ENCODE peak calls at places on chromosome 6, in nine cellular contexts. One of them, this sample, is unnamed.

GRCh38 chr6:44824567-44824966 is 437.1 kb downstream of the CDC5L start:
- DNase-seq in breast epithelium: no peak
- DNase-seq in uterus: no peak
- DNase-seq in GM12891: no peak
- DNase-seq in A549: no peak
- DNase-seq in right lobe of liver: no peak
- DNase-seq in prostate gland: no peak
- DNase-seq in Peyer's patch: no peak
- DNase-seq in body of pancreas: no peak
- DNase-seq in this sample: no peak

GRCh38 chr6:54990001-54990400 is 143.4 kb downstream of the FAM83B start:
- DNase-seq in breast epithelium: no peak
- DNase-seq in uterus: no peak
- DNase-seq in GM12891: no peak
- DNase-seq in A549: no peak
- DNase-seq in right lobe of liver: no peak
- DNase-seq in prostate gland: no peak
- DNase-seq in Peyer's patch: no peak
- DNase-seq in body of pancreas: no peak
- DNase-seq in this sample: no peak

GRCh38 chr6:151276112-151276745 is 36.5 kb downstream of the AKAP12 start:
- DNase-seq in breast epithelium: no peak
- DNase-seq in uterus: no peak
- DNase-seq in GM12891: no peak
- DNase-seq in A549: peak
- DNase-seq in right lobe of liver: no peak
- DNase-seq in prostate gland: no peak
- DNase-seq in Peyer's patch: no peak
- DNase-seq in body of pancreas: no peak
- DNase-seq in this sample: no peak

GRCh38 chr6:40583694-40584093 is 3.5 kb downstream of the LRFN2 start:
- DNase-seq in breast epithelium: no peak
- DNase-seq in uterus: no peak
- DNase-seq in GM12891: no peak
- DNase-seq in A549: no peak
- DNase-seq in right lobe of liver: no peak
- DNase-seq in prostate gland: no peak
- DNase-seq in Peyer's patch: no peak
- DNase-seq in body of pancreas: no peak
- DNase-seq in this sample: no peak

GRCh38 chr6:81451787-81452186 is 300.7 kb downstream of the TENT5A start:
- DNase-seq in breast epithelium: no peak
- DNase-seq in uterus: no peak
- DNase-seq in GM12891: no peak
- DNase-seq in A549: peak
- DNase-seq in right lobe of liver: no peak
- DNase-seq in prostate gland: no peak
- DNase-seq in Peyer's patch: no peak
- DNase-seq in body of pancreas: no peak
- DNase-seq in this sample: peak

GRCh38 chr6:2614842-2615241 is 135.9 kb downstream of the MYLK4 start:
- DNase-seq in breast epithelium: no peak
- DNase-seq in uterus: no peak
- DNase-seq in GM12891: no peak
- DNase-seq in A549: no peak
- DNase-seq in right lobe of liver: no peak
- DNase-seq in prostate gland: no peak
- DNase-seq in Peyer's patch: no peak
- DNase-seq in body of pancreas: no peak
- DNase-seq in this sample: no peak

GRCh38 chr6:81590314-81590691 is 162.2 kb downstream of the TENT5A start:
- DNase-seq in breast epithelium: no peak
- DNase-seq in uterus: no peak
- DNase-seq in GM12891: no peak
- DNase-seq in A549: no peak
- DNase-seq in right lobe of liver: no peak
- DNase-seq in prostate gland: no peak
- DNase-seq in Peyer's patch: no peak
- DNase-seq in body of pancreas: no peak
- DNase-seq in this sample: no peak

GRCh38 chr6:83861077-83861476 is 1.6 kb downstream of the CYB5R4 start:
- DNase-seq in breast epithelium: no peak
- DNase-seq in uterus: no peak
- DNase-seq in GM12891: no peak
- DNase-seq in A549: no peak
- DNase-seq in right lobe of liver: no peak
- DNase-seq in prostate gland: no peak
- DNase-seq in Peyer's patch: no peak
- DNase-seq in body of pancreas: no peak
- DNase-seq in this sample: no peak

GRCh38 chr6:159805418-159806020 is 5.4 kb downstream of the PNLDC1 start:
- DNase-seq in breast epithelium: no peak
- DNase-seq in uterus: no peak
- DNase-seq in GM12891: no peak
- DNase-seq in A549: no peak
- DNase-seq in right lobe of liver: no peak
- DNase-seq in prostate gland: no peak
- DNase-seq in Peyer's patch: no peak
- DNase-seq in body of pancreas: no peak
- DNase-seq in this sample: no peak

GRCh38 chr6:137589067-137589848 is 95.1 kb upstream of the OLIG3 start:
- DNase-seq in breast epithelium: no peak
- DNase-seq in uterus: no peak
- DNase-seq in GM12891: peak
- DNase-seq in A549: peak
- DNase-seq in right lobe of liver: no peak
- DNase-seq in prostate gland: peak
- DNase-seq in Peyer's patch: peak
- DNase-seq in body of pancreas: no peak
- DNase-seq in this sample: peak

GRCh38 chr6:148747493-148748160 is 797 bp downstream of the UST start:
- DNase-seq in breast epithelium: peak
- DNase-seq in uterus: peak
- DNase-seq in GM12891: no peak
- DNase-seq in A549: peak
- DNase-seq in right lobe of liver: peak
- DNase-seq in prostate gland: peak
- DNase-seq in Peyer's patch: peak
- DNase-seq in body of pancreas: peak
- DNase-seq in this sample: no peak

GRCh38 chr6:110563711-110564110 is 87.3 kb upstream of the SLC22A16 start:
- DNase-seq in breast epithelium: no peak
- DNase-seq in uterus: no peak
- DNase-seq in GM12891: no peak
- DNase-seq in A549: no peak
- DNase-seq in right lobe of liver: no peak
- DNase-seq in prostate gland: no peak
- DNase-seq in Peyer's patch: no peak
- DNase-seq in body of pancreas: no peak
- DNase-seq in this sample: no peak

GRCh38 chr6:30837870-30838269 is 46.4 kb upstream of the DDR1 start:
- DNase-seq in breast epithelium: no peak
- DNase-seq in uterus: no peak
- DNase-seq in GM12891: no peak
- DNase-seq in A549: no peak
- DNase-seq in right lobe of liver: no peak
- DNase-seq in prostate gland: no peak
- DNase-seq in Peyer's patch: no peak
- DNase-seq in body of pancreas: no peak
- DNase-seq in this sample: no peak

GRCh38 chr6:84457276-84457675 is 229.8 kb upstream of the CEP162 start:
- DNase-seq in breast epithelium: no peak
- DNase-seq in uterus: no peak
- DNase-seq in GM12891: no peak
- DNase-seq in A549: no peak
- DNase-seq in right lobe of liver: no peak
- DNase-seq in prostate gland: no peak
- DNase-seq in Peyer's patch: no peak
- DNase-seq in body of pancreas: no peak
- DNase-seq in this sample: no peak

GRCh38 chr6:89350281-89351037 is 2.1 kb downstream of the UBE2J1 start:
- DNase-seq in breast epithelium: no peak
- DNase-seq in uterus: no peak
- DNase-seq in GM12891: no peak
- DNase-seq in A549: no peak
- DNase-seq in right lobe of liver: no peak
- DNase-seq in prostate gland: no peak
- DNase-seq in Peyer's patch: no peak
- DNase-seq in body of pancreas: no peak
- DNase-seq in this sample: no peak

GRCh38 chr6:101178748-101179147 is 214.8 kb upstream of the GRIK2 start:
- DNase-seq in breast epithelium: no peak
- DNase-seq in uterus: no peak
- DNase-seq in GM12891: no peak
- DNase-seq in A549: no peak
- DNase-seq in right lobe of liver: no peak
- DNase-seq in prostate gland: no peak
- DNase-seq in Peyer's patch: no peak
- DNase-seq in body of pancreas: no peak
- DNase-seq in this sample: no peak

DNA sequence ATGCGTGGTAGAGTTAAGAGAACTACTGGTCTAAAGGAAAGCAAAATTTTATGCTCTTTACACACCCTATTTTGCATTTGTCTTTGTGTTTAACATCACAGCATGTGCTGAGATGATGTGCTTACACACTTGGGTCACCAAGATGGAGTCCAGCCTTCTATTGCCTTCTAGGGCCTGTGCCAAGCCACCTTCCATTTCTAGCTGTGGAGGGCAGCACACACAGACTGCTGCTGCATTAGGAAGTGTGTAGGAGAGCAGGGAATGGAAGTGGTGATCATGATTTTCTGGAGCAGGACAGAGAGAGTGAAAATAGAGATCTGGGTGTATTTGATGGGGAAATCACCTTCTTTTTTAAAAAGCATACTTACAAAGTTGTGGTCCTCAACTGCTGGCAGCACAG is 191.6 kb downstream of the SOX4 start:
- DNase-seq in breast epithelium: no peak
- DNase-seq in uterus: no peak
- DNase-seq in GM12891: no peak
- DNase-seq in A549: no peak
- DNase-seq in right lobe of liver: no peak
- DNase-seq in prostate gland: no peak
- DNase-seq in Peyer's patch: no peak
- DNase-seq in body of pancreas: no peak
- DNase-seq in this sample: no peak
- TF ChIP-seq POLR2A in breast epithelium: no peak
- TF ChIP-seq POLR2A in uterus: no peak
- TF ChIP-seq POLR2A in GM12891: no peak
- TF ChIP-seq POLR2A in A549: no peak
- TF ChIP-seq POLR2A in right lobe of liver: no peak
- TF ChIP-seq POLR2A in prostate gland: no peak
- TF ChIP-seq POLR2A in Peyer's patch: no peak
- TF ChIP-seq POLR2A in body of pancreas: no peak
- TF ChIP-seq POLR2A in this sample: no peak

GRCh38 chr6:156454867-156455266 is 322.3 kb upstream of the ARID1B start:
- DNase-seq in breast epithelium: no peak
- DNase-seq in uterus: no peak
- DNase-seq in GM12891: no peak
- DNase-seq in A549: no peak
- DNase-seq in right lobe of liver: no peak
- DNase-seq in prostate gland: no peak
- DNase-seq in Peyer's patch: no peak
- DNase-seq in body of pancreas: no peak
- DNase-seq in this sample: no peak
- TF ChIP-seq POLR2A in breast epithelium: no peak
- TF ChIP-seq POLR2A in uterus: no peak
- TF ChIP-seq POLR2A in GM12891: no peak
- TF ChIP-seq POLR2A in A549: no peak
- TF ChIP-seq POLR2A in right lobe of liver: no peak
- TF ChIP-seq POLR2A in prostate gland: no peak
- TF ChIP-seq POLR2A in Peyer's patch: no peak
- TF ChIP-seq POLR2A in body of pancreas: no peak
- TF ChIP-seq POLR2A in this sample: no peak

DNA sequence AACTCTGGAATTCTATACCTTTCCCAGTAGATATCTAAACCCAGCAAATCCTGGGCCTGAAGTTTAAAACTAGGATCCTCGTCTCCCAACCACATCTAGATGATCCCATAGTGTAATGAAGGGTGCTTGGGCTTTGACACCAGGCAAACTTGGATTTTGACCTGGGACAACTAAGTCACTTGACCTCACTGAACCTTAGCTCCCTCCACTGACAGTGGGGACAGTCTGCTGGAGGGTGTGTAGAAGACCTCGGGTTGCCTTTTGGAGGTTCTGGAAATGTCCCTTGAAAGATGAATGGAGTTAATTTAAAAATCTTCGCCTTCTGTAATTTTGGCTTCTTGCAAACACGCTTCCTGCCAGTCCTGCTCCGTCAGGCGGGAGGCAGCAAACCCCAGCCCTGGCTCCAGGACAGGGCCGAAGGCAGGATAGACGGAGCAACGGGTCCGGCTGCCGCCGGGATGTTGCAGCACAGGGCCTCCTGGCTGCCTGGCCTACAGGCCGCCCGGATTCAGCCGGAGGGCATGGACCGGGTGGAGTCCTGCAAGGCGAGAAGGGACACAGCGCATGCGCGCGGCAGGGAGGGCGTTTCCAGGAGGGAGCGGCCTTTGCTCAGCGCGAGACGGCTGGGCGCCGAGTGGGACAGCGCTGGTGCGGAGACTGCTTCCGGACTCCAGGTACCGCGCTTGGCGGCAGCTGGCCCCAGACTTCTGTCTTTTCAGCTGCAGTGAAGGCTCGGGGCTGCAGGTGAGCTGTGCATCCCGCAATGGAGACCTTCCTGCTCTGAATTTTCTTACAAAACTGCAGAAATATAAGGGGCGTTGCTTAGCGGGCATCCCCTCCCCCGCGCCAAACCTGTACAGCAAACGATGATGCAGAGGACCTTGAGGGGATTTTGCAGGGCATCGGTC is at the start of gene TMEM14A:
- DNase-seq in breast epithelium: peak
- DNase-seq in uterus: peak
- DNase-seq in GM12891: peak
- DNase-seq in A549: peak
- DNase-seq in right lobe of liver: peak
- DNase-seq in prostate gland: peak
- DNase-seq in Peyer's patch: peak
- DNase-seq in body of pancreas: peak
- DNase-seq in this sample: peak
- TF ChIP-seq POLR2A in breast epithelium: peak
- TF ChIP-seq POLR2A in uterus: no peak
- TF ChIP-seq POLR2A in GM12891: peak
- TF ChIP-seq POLR2A in A549: peak
- TF ChIP-seq POLR2A in right lobe of liver: peak
- TF ChIP-seq POLR2A in prostate gland: peak
- TF ChIP-seq POLR2A in Peyer's patch: peak
- TF ChIP-seq POLR2A in body of pancreas: peak
- TF ChIP-seq POLR2A in this sample: peak

DNA sequence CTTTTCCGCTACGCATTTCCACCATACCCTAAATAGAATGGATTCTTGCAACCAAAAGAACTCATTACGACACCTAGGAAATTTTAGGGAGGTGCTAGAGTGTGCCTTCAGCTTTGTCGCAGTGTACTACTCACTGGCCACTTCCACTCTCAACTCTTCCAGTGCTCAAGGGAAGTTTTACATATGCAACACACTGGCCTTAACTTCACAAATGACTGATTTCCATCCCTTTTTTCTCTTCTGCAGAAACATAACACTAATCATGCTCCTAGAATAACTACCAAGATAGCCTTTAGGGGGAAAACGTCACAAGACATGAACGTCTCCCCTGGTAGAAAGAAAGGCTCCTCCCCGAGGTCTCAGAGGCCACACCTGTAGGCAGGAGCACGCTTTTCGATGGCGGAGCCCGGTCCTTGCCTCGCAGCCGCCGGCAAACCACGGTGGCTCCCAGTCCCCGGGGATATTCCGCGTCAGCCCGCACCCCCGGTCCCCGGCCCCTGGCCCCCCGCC is 584 bp downstream of the LYRM4 start:
- DNase-seq in breast epithelium: peak
- DNase-seq in uterus: no peak
- DNase-seq in GM12891: peak
- DNase-seq in A549: peak
- DNase-seq in right lobe of liver: peak
- DNase-seq in prostate gland: peak
- DNase-seq in Peyer's patch: peak
- DNase-seq in body of pancreas: peak
- DNase-seq in this sample: peak
- TF ChIP-seq POLR2A in breast epithelium: no peak
- TF ChIP-seq POLR2A in uterus: no peak
- TF ChIP-seq POLR2A in GM12891: peak
- TF ChIP-seq POLR2A in A549: no peak
- TF ChIP-seq POLR2A in right lobe of liver: no peak
- TF ChIP-seq POLR2A in prostate gland: no peak
- TF ChIP-seq POLR2A in Peyer's patch: no peak
- TF ChIP-seq POLR2A in body of pancreas: no peak
- TF ChIP-seq POLR2A in this sample: no peak

This sample was measured in H54.